ENCODE peak calls at places on chromosomes 12 and 14, in eight cellular contexts. N is right lobe of liver, D is stomach, A is tibial nerve, H is IMR-90, S is HCT116, P is transverse colon, C is uterus. J is an unnamed sample.

GRCh38 chr12:98440165-98440581 is 75.2 kb upstream of the TMPO start:
- DNase-seq in D (peak), P (no peak), C (peak), S (no peak), A (peak), H (peak), N (no peak), J (no peak)

GRCh38 chr14:60101801-60102200 is 10.1 kb downstream of the PCNX4 start:
- DNase-seq in D (no peak), C (no peak), P (no peak), H (peak), N (no peak), A (no peak), S (no peak), J (no peak)

GRCh38 chr12:77319141-77319540 is 253.8 kb upstream of the E2F7 start:
- DNase-seq in D (no peak), P (no peak), S (no peak), H (no peak), C (no peak), A (no peak), N (no peak), J (no peak)

GRCh38 chr14:72638021-72638420 is 255.9 kb downstream of the DPF3 start:
- DNase-seq in C (no peak), S (no peak), A (no peak), H (peak), N (no peak), P (no peak), D (no peak), J (peak)

GRCh38 chr12:108482717-108483212 is 32.3 kb upstream of the FICD start:
- DNase-seq in A (no peak), C (no peak), D (no peak), H (peak), P (no peak), S (no peak), N (no peak), J (peak)

GRCh38 chr12:94714378-94714777 is 64.0 kb upstream of the TMCC3 start:
- DNase-seq in C (no peak), S (no peak), H (peak), N (no peak), D (no peak), P (no peak), A (no peak), J (peak)

GRCh38 chr12:131825146-131825892 is 2.9 kb upstream of the MMP17 start:
- DNase-seq in S (no peak), A (no peak), H (no peak), D (no peak), C (no peak), P (no peak), N (no peak), J (no peak)

GRCh38 chr14:92906823-92907222 is 16.1 kb upstream of the CHGA start:
- DNase-seq in S (no peak), N (no peak), A (no peak), P (no peak), C (no peak), H (no peak), D (no peak), J (no peak)

GRCh38 chr12:91380651-91381050 is 198.0 kb upstream of the DCN start:
- DNase-seq in P (no peak), D (no peak), A (no peak), N (no peak), C (no peak), S (no peak), H (no peak), J (no peak)

GRCh38 chr12:111074965-111075364 is 154.6 kb upstream of the MYL2 start:
- DNase-seq in H (no peak), D (no peak), A (no peak), N (no peak), P (no peak), C (no peak), S (no peak), J (no peak)

GRCh38 chr12:13039557-13039956 is 4.6 kb upstream of the FAM234B start:
- DNase-seq in N (no peak), A (no peak), C (no peak), D (no peak), H (no peak), P (peak), S (no peak), J (no peak)

GRCh38 chr12:74365178-74365964 is 172.3 kb upstream of the ATXN7L3B start:
- DNase-seq in P (no peak), A (no peak), H (peak), D (no peak), S (no peak), N (no peak), C (no peak), J (peak)

GRCh38 chr14:100523536-100524025 is 63.6 kb downstream of the BEGAIN start:
- DNase-seq in H (no peak), D (no peak), P (no peak), C (no peak), N (no peak), S (no peak), A (no peak), J (no peak)

GRCh38 chr12:132216354-132216987 is 72.2 kb downstream of the NOC4L start:
- DNase-seq in A (no peak), P (no peak), S (no peak), C (no peak), H (no peak), D (no peak), N (no peak), J (no peak)

GRCh38 chr12:51980051-51980808 is 26.5 kb upstream of the TAMALIN start:
- DNase-seq in C (peak), D (peak), S (no peak), H (peak), N (peak), P (peak), A (peak), J (peak)

GRCh38 chr12:105084251-105085250 is at the start of gene ALDH1L2:
- DNase-seq in N (peak), D (peak), A (peak), P (peak), S (peak), H (peak), C (peak), J (peak)

GRCh38 chr12:1731019-1731687 is 40.3 kb downstream of the ADIPOR2 start:
- DNase-seq in D (no peak), P (no peak), S (no peak), H (no peak), A (no peak), N (no peak), C (no peak), J (no peak)

GRCh38 chr14:39668449-39668848 is 236.2 kb upstream of the FBXO33 start:
- DNase-seq in D (no peak), S (no peak), P (no peak), N (no peak), A (no peak), H (no peak), C (no peak), J (no peak)

GRCh38 chr12:30021046-30021833 is 237.5 kb upstream of the TMTC1 start:
- DNase-seq in D (no peak), S (no peak), A (no peak), N (no peak), C (no peak), P (no peak), H (peak), J (no peak)

GRCh38 chr14:70032447-70032846 is 153.2 kb downstream of the SMOC1 start:
- DNase-seq in S (no peak), H (no peak), D (no peak), N (no peak), C (no peak), P (no peak), A (no peak), J (peak)

GRCh38 chr12:32533971-32534590 is 134.7 kb downstream of the FGD4 start:
- DNase-seq in D (peak), S (peak), H (peak), P (peak), A (peak), C (peak), N (peak), J (peak)

GRCh38 chr14:24224618-24225071 is 7.5 kb downstream of the NEDD8 start:
- DNase-seq in P (no peak), D (no peak), C (no peak), N (no peak), S (no peak), A (no peak), H (peak), J (no peak)

GRCh38 chr14:49497725-49498348 is 88.3 kb downstream of the RPS29 start:
- DNase-seq in N (no peak), P (no peak), A (no peak), D (no peak), S (peak), C (no peak), H (peak), J (no peak)

GRCh38 chr12:3251691-3252090 is 174.5 kb downstream of the TSPAN9 start:
- DNase-seq in P (no peak), N (no peak), H (no peak), C (peak), A (no peak), D (no peak), S (no peak), J (no peak)

GRCh38 chr14:61051046-61051445 is 70.0 kb downstream of the SLC38A6 start:
- DNase-seq in H (peak), D (no peak), S (no peak), A (no peak), N (no peak), P (no peak), C (no peak), J (no peak)

GRCh38 chr14:83713736-83714135 is 1816.2 kb upstream of the FLRT2 start:
- DNase-seq in H (no peak), P (no peak), C (no peak), A (no peak), S (no peak), D (no peak), N (no peak), J (no peak)

GRCh38 chr14:91405241-91405721 is 12.3 kb downstream of the CCDC88C start:
- DNase-seq in D (no peak), P (no peak), S (no peak), H (no peak), N (no peak), C (no peak), A (no peak), J (no peak)

GRCh38 chr12:13189254-13189653 is 7.3 kb upstream of the EMP1 start:
- DNase-seq in D (no peak), P (no peak), H (no peak), A (no peak), C (no peak), N (no peak), S (no peak), J (no peak)

GRCh38 chr12:47903151-47903611 is 1.6 kb downstream of the VDR start:
- DNase-seq in C (no peak), H (peak), P (peak), D (peak), A (no peak), N (no peak), S (no peak), J (no peak)

GRCh38 chr12:2773199-2773875 is 21.4 kb upstream of the FKBP4 start:
- DNase-seq in D (no peak), C (no peak), S (no peak), H (no peak), N (no peak), P (no peak), A (no peak), J (no peak)

GRCh38 chr14:104878582-104878981 is 13.5 kb downstream of the CEP170B start:
- DNase-seq in C (no peak), S (no peak), D (no peak), H (no peak), P (no peak), N (no peak), A (no peak), J (no peak)

GRCh38 chr12:4153343-4153892 is 120.1 kb upstream of the CCND2 start:
- DNase-seq in H (no peak), C (no peak), A (no peak), N (no peak), D (no peak), S (no peak), P (peak), J (no peak)

GRCh38 chr14:95098984-95099599 is 58.2 kb downstream of the DICER1 start:
- DNase-seq in A (peak), P (peak), D (peak), S (peak), N (no peak), H (peak), C (peak), J (peak)

GRCh38 chr12:5201554-5202243 is 158.0 kb downstream of the KCNA5 start:
- DNase-seq in P (no peak), D (no peak), C (no peak), H (peak), S (no peak), A (no peak), N (no peak), J (peak)

GRCh38 chr12:92290016-92290685 is 144.5 kb upstream of the BTG1 start:
- DNase-seq in H (peak), S (no peak), C (no peak), N (no peak), D (no peak), P (no peak), A (no peak), J (peak)

GRCh38 chr12:26116829-26117228 is 8.0 kb downstream of the BHLHE41 start:
- DNase-seq in A (no peak), H (no peak), N (no peak), S (no peak), P (no peak), D (no peak), C (no peak), J (no peak)

GRCh38 chr12:40439771-40440492 is 215.1 kb downstream of the LRRK2 start:
- DNase-seq in S (no peak), D (no peak), N (no peak), A (no peak), P (no peak), H (no peak), C (no peak), J (no peak)

GRCh38 chr14:27371868-27372267 is 774.0 kb upstream of the NOVA1 start:
- DNase-seq in A (no peak), D (no peak), S (no peak), P (no peak), N (no peak), C (no peak), H (no peak), J (no peak)

GRCh38 chr14:20455355-20456300 is 602 bp downstream of the APEX1 start:
- DNase-seq in A (no peak), P (no peak), H (peak), C (no peak), D (peak), N (no peak), S (no peak), J (peak)
- TF ChIP-seq POLR2A in A (no peak), P (peak), H (peak), C (no peak), D (no peak), N (no peak), S (no peak), J (no peak)

GRCh38 chr12:89880695-89881350 is 172.2 kb upstream of the ATP2B1 start:
- DNase-seq in N (no peak), H (no peak), P (peak), D (no peak), C (no peak), S (no peak), A (no peak), J (no peak)
- TF ChIP-seq POLR2A in N (no peak), H (no peak), P (no peak), D (no peak), C (no peak), S (no peak), A (no peak), J (no peak)

GRCh38 chr12:123421314-123421713 is 15.2 kb downstream of the RILPL2 start:
- DNase-seq in D (no peak), C (no peak), H (no peak), S (no peak), N (no peak), P (no peak), A (no peak), J (no peak)

GRCh38 chr12:123431951-123432886 is 4.3 kb downstream of the RILPL2 start:
- DNase-seq in H (no peak), S (no peak), P (no peak), N (no peak), A (no peak), D (peak), C (no peak), J (no peak)

GRCh38 chr12:123427036-123427769 is 9.3 kb downstream of the RILPL2 start:
- DNase-seq in H (no peak), N (no peak), A (no peak), C (no peak), S (no peak), D (no peak), P (peak), J (no peak)
- TF ChIP-seq POLR2A in H (no peak), N (no peak), A (no peak), C (no peak), S (no peak), D (no peak), P (no peak), J (no peak)

GRCh38 chr12:69601962-69602685 is 8.6 kb downstream of the LRRC10 start:
- DNase-seq in C (no peak), D (no peak), P (no peak), H (no peak), S (no peak), A (no peak), N (no peak), J (no peak)
- TF ChIP-seq POLR2A in C (no peak), D (no peak), P (no peak), H (peak), S (no peak), A (no peak), N (no peak), J (no peak)

J was measured in H54.